ENCODE peak calls at places on chromosomes 1 and 21, in four cellular contexts. One of them, this sample, is unnamed.
A peak's percentile ranks its signal among the peaks of the same experiment; 100 is the strongest.

GRCh38 chr1:245772739-245773138 is 618.0 kb downstream of the KIF26B start:
- DNase-seq in HL-60: no peak
- DNase-seq in K562: no peak
- DNase-seq in GM12878: no peak
- DNase-seq in this sample: no peak

GRCh38 chr1:156025873-156026272 is 5.1 kb upstream of the SSR2 start:
- DNase-seq in HL-60: peak; percentile 36
- DNase-seq in GM12878: no peak
- DNase-seq in K562: peak; percentile 47
- DNase-seq in this sample: peak; percentile 30

GRCh38 chr1:54498383-54499096 is 49.5 kb upstream of the ACOT11 start:
- DNase-seq in K562: no peak
- DNase-seq in GM12878: no peak
- DNase-seq in HL-60: no peak
- DNase-seq in this sample: no peak

GRCh38 chr1:231934797-231935196 is 308.2 kb downstream of the DISC1 start:
- DNase-seq in GM12878: no peak
- DNase-seq in K562: no peak
- DNase-seq in HL-60: no peak
- DNase-seq in this sample: no peak

GRCh38 chr1:203901581-203901980 is 40.2 kb downstream of the SNRPE start:
- DNase-seq in K562: no peak
- DNase-seq in GM12878: no peak
- DNase-seq in HL-60: no peak
- DNase-seq in this sample: no peak

GRCh38 chr1:241560511-241561187 is 28.5 kb downstream of the KMO start:
- DNase-seq in HL-60: peak; percentile 72
- DNase-seq in GM12878: no peak
- DNase-seq in K562: no peak
- DNase-seq in this sample: no peak

GRCh38 chr1:1440941-1441888 is 5.7 kb downstream of the VWA1 start:
- DNase-seq in GM12878: no peak
- DNase-seq in K562: peak; percentile 94
- DNase-seq in HL-60: peak; percentile 47
- DNase-seq in this sample: peak; percentile 97

GRCh38 chr1:118100686-118101300 is 84.2 kb downstream of the SPAG17 start:
- DNase-seq in GM12878: no peak
- DNase-seq in K562: no peak
- DNase-seq in HL-60: no peak
- DNase-seq in this sample: no peak

GRCh38 chr1:33163621-33164071 is 18.2 kb downstream of the TRIM62 start:
- DNase-seq in HL-60: no peak
- DNase-seq in GM12878: no peak
- DNase-seq in K562: no peak
- DNase-seq in this sample: no peak

GRCh38 chr1:229192031-229192430 is 78.9 kb upstream of the RAB4A start:
- DNase-seq in K562: no peak
- DNase-seq in GM12878: no peak
- DNase-seq in HL-60: no peak
- DNase-seq in this sample: no peak

GRCh38 chr1:152502496-152503180 is 8.0 kb upstream of the LCE5A start:
- DNase-seq in HL-60: no peak
- DNase-seq in GM12878: no peak
- DNase-seq in K562: no peak
- DNase-seq in this sample: no peak

GRCh38 chr21:41932576-41933258 is 21.1 kb downstream of the C2CD2 start:
- DNase-seq in HL-60: peak; percentile 82
- DNase-seq in K562: peak; percentile 51
- DNase-seq in GM12878: no peak
- DNase-seq in this sample: no peak

GRCh38 chr1:66292944-66293343 is 241.0 kb upstream of the SGIP1 start:
- DNase-seq in GM12878: no peak
- DNase-seq in K562: no peak
- DNase-seq in HL-60: no peak
- DNase-seq in this sample: no peak

GRCh38 chr21:21085206-21085605 is 87.0 kb downstream of the NCAM2 start:
- DNase-seq in K562: no peak
- DNase-seq in GM12878: no peak
- DNase-seq in HL-60: no peak
- DNase-seq in this sample: no peak

GRCh38 chr1:92705456-92705855 is 79.5 kb downstream of the EVI5 start:
- DNase-seq in K562: no peak
- DNase-seq in HL-60: no peak
- DNase-seq in GM12878: no peak
- DNase-seq in this sample: no peak

GRCh38 chr1:220528049-220528678 is at the start of gene MARK1:
- DNase-seq in HL-60: no peak
- DNase-seq in K562: peak; percentile 20
- DNase-seq in GM12878: no peak
- DNase-seq in this sample: peak; percentile 43

GRCh38 chr21:31258073-31258472 is 86.0 kb downstream of the TIAM1 start:
- DNase-seq in GM12878: no peak
- DNase-seq in HL-60: no peak
- DNase-seq in K562: no peak
- DNase-seq in this sample: no peak

DNA sequence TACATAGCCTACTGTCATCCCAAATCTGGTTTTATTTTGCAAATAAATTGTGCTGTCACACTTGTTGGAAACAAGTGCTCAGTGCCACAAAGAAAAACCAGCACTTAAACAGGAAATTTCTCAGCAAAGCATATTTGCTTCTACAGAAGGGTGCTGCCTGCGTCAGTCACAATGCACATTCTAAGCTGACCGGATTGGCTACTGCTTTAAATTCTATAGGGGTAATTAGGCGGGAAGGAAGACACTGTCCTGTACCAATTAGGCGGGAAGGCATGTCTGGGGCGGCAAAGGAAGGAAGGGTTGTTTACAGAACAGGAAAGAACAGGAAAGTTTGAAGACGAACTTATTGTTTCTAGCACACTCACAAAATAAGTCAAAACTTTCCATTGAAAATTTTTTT is 2.8 kb downstream of the IFI16 start:
- DNase-seq in HL-60: no peak
- DNase-seq in GM12878: peak; percentile 58
- DNase-seq in K562: no peak
- DNase-seq in this sample: no peak
- TF ChIP-seq POLR2AphosphoS5 in HL-60: no peak
- TF ChIP-seq POLR2AphosphoS5 in GM12878: peak; percentile 84
- TF ChIP-seq POLR2AphosphoS5 in K562: no peak
- TF ChIP-seq POLR2AphosphoS5 in this sample: peak; percentile 63

DNA sequence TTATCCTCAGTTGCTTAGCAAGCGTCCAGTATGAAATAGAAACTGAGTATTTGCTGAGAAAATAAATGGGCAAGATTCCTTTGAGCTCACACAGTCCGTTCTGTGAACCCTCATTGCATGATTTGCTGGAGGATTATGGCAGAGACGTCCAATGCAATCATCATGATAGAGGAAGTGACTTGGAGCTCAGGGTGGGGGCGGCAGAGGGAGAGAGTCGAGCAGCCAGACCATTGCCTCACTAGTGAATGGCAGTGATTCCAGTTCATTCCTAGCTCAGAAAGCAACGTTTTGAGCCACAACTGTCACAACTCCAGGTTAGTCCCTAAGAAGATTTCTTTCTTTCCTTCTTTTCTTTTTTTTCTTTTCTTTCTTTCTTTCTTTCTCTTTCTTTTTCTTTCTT is 27.5 kb upstream of the COL9A2 start:
- DNase-seq in HL-60: peak; percentile 81
- DNase-seq in GM12878: no peak
- DNase-seq in K562: no peak
- DNase-seq in this sample: no peak
- TF ChIP-seq SPI1 in HL-60: peak; percentile 91
- TF ChIP-seq SPI1 in GM12878: peak; percentile 82
- TF ChIP-seq SPI1 in K562: peak; percentile 93
- TF ChIP-seq SPI1 in this sample: peak; percentile 85

GRCh38 chr1:230747886-230748800 is 955 bp downstream of the CAPN9 start:
- DNase-seq in GM12878: no peak
- DNase-seq in K562: no peak
- DNase-seq in HL-60: no peak
- DNase-seq in this sample: no peak
- TF ChIP-seq POLR2AphosphoS5 in GM12878: no peak
- TF ChIP-seq POLR2AphosphoS5 in K562: no peak
- TF ChIP-seq POLR2AphosphoS5 in HL-60: no peak
- TF ChIP-seq POLR2AphosphoS5 in this sample: no peak

GRCh38 chr21:40829308-40829707 is 17.6 kb downstream of the DSCAM start:
- DNase-seq in HL-60: no peak
- DNase-seq in GM12878: no peak
- DNase-seq in K562: no peak
- DNase-seq in this sample: no peak
- TF ChIP-seq SPI1 in HL-60: no peak
- TF ChIP-seq SPI1 in GM12878: no peak
- TF ChIP-seq SPI1 in K562: no peak
- TF ChIP-seq SPI1 in this sample: no peak

GRCh38 chr21:44301961-44302406 is 2.1 kb downstream of the PFKL start:
- DNase-seq in GM12878: no peak
- DNase-seq in HL-60: peak; percentile 59
- DNase-seq in K562: no peak
- DNase-seq in this sample: no peak

GRCh38 chr21:44304041-44304738 is 4.3 kb downstream of the PFKL start:
- DNase-seq in GM12878: no peak
- DNase-seq in K562: no peak
- DNase-seq in HL-60: no peak
- DNase-seq in this sample: no peak

GRCh38 chr21:44305691-44306090 is 5.8 kb downstream of the PFKL start:
- DNase-seq in HL-60: no peak
- DNase-seq in GM12878: no peak
- DNase-seq in K562: no peak
- DNase-seq in this sample: no peak

GRCh38 chr21:44304846-44305245 is 5.0 kb downstream of the PFKL start:
- DNase-seq in GM12878: no peak
- DNase-seq in K562: peak; percentile 66
- DNase-seq in HL-60: peak; percentile 35
- DNase-seq in this sample: peak; percentile 66

DNA sequence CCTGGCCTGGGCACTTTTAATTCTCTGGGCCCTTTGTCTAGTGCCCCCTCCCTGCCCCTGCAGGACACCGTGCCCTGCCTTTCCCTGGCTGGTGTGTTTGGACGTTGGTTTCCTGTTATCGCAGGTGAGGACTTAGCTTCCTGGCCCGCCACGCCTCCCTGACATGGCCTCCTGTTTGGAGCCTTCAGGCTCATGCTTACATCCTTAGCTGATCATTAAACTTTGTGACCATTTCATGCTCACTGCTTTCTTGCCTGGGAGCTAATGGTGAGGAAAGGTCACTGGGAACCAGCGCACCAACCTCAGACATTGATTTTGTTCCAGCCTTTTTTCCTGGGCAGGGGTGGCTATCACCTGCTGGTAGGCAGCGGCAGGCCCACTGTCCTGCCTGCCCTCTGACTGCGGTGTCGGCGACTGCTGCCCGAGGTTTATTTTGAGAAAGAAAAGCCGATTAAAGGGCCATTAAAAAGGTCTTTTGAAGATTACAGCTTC is 3.7 kb downstream of the PFKL start:
- DNase-seq in GM12878: no peak
- DNase-seq in HL-60: no peak
- DNase-seq in K562: no peak
- DNase-seq in this sample: no peak
- TF ChIP-seq POLR2AphosphoS5 in GM12878: no peak
- TF ChIP-seq POLR2AphosphoS5 in HL-60: no peak
- TF ChIP-seq POLR2AphosphoS5 in K562: no peak
- TF ChIP-seq POLR2AphosphoS5 in this sample: no peak

GRCh38 chr1:36247538-36247937 is 23.3 kb downstream of the THRAP3 start:
- DNase-seq in HL-60: no peak
- DNase-seq in K562: no peak
- DNase-seq in GM12878: no peak
- DNase-seq in this sample: no peak
- TF ChIP-seq SPI1 in HL-60: no peak
- TF ChIP-seq SPI1 in K562: no peak
- TF ChIP-seq SPI1 in GM12878: no peak
- TF ChIP-seq SPI1 in this sample: no peak

DNA sequence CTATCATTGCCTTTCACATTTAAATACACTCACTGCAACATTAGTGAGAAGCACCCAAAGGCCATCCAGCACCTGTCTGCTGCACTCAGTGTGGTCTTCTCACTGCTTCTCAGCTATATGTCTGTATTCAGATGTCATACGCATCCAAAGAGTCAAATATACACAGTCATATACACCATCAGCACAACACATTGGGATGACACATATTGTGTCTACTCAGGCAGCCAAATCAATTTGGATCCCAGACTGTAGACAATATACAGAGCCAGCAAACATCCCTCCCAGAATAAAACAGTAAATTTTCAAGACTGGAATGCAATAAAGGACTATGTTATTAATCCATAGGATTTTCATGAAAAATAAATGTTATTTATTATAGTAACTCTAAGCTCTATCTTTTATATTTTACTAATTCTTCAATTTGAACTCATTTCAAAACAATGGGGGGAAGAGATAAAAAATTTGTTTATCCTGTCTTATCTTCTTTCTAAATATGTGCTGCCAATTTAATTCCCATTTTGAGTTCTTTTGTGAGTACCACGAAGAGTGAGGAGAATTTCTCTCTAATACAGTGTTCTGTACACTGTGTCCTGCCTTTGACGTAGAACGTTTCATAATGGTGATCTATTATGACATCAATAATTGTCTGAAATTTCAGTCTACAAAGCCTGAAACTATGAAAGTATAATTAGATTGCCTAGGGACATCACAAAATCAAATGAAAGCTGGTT is 602.2 kb upstream of the CXADR start:
- DNase-seq in K562: no peak
- DNase-seq in GM12878: no peak
- DNase-seq in HL-60: no peak
- DNase-seq in this sample: no peak
- TF ChIP-seq POLR2AphosphoS5 in K562: no peak
- TF ChIP-seq POLR2AphosphoS5 in GM12878: no peak
- TF ChIP-seq POLR2AphosphoS5 in HL-60: no peak
- TF ChIP-seq POLR2AphosphoS5 in this sample: no peak

GRCh38 chr1:217389895-217390294 is 241.0 kb downstream of the GPATCH2 start:
- DNase-seq in K562: no peak
- DNase-seq in GM12878: no peak
- DNase-seq in HL-60: no peak
- DNase-seq in this sample: no peak

GRCh38 chr1:217393901-217394300 is 237.0 kb downstream of the GPATCH2 start:
- DNase-seq in K562: no peak
- DNase-seq in GM12878: no peak
- DNase-seq in HL-60: no peak
- DNase-seq in this sample: no peak
- TF ChIP-seq SPI1 in K562: no peak
- TF ChIP-seq SPI1 in GM12878: no peak
- TF ChIP-seq SPI1 in HL-60: no peak
- TF ChIP-seq SPI1 in this sample: no peak

DNA sequence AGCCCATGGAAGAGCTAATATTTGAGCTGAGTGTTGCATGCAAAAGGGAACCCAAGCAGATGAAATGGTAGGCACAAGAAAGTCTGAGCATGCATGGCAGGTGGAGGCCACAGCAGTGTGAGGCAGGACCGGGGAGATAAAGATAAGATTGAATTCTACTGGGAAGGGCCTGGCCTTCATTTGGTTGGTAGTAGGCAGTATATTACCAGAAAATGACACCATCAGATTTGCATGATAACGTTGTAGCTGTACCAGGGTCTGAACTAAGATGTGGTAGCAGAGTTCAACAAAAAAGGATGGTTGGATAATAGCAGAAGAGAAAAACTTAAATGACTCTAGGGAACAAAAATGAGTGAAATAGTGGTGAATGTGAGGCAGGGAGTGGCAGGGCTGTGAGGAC is 75.6 kb upstream of the DNAJC6 start:
- DNase-seq in GM12878: no peak
- DNase-seq in K562: no peak
- DNase-seq in HL-60: no peak
- DNase-seq in this sample: no peak
- TF ChIP-seq POLR2AphosphoS5 in GM12878: no peak
- TF ChIP-seq POLR2AphosphoS5 in K562: no peak
- TF ChIP-seq POLR2AphosphoS5 in HL-60: no peak
- TF ChIP-seq POLR2AphosphoS5 in this sample: no peak